ENCODE peak calls at places on chromosomes 7 and 10, in eight cellular contexts. O is upper lobe of right lung, G is HepG2, X is ovary, V is RWPE1, F is retinal pigment epithelial cell, Q is fibroblast of the aortic adventitia, B is coronary artery. E is an unnamed sample.

GRCh38 chr7:1513657-1514095 is 9.5 kb upstream of the INTS1 start:
- DNase-seq in O (no peak), G (no peak), X (no peak), V (no peak), F (no peak), Q (peak), B (no peak), E (no peak)

GRCh38 chr7:72540106-72540611 is 128.0 kb upstream of the CALN1 start:
- DNase-seq in O (no peak), G (no peak), X (no peak), V (no peak), F (no peak), Q (no peak), B (no peak), E (no peak)

GRCh38 chr10:96719850-96720421 is 378 bp downstream of the PIK3AP1 start:
- DNase-seq in O (peak), G (peak), X (peak), V (no peak), F (no peak), Q (no peak), B (no peak), E (peak)

GRCh38 chr7:30977896-30978564 is 14.3 kb downstream of the GHRHR start:
- DNase-seq in O (peak), G (peak), X (no peak), V (peak), F (no peak), Q (peak), B (peak), E (peak)

GRCh38 chr10:26805567-26806245 is 55.1 kb downstream of the ABI1 start:
- DNase-seq in O (no peak), G (no peak), X (no peak), V (no peak), F (no peak), Q (peak), B (no peak), E (no peak)

GRCh38 chr10:122140477-122140902 is 130.6 kb upstream of the BTBD16 start:
- DNase-seq in O (no peak), G (no peak), X (no peak), V (peak), F (no peak), Q (peak), B (peak), E (no peak)

GRCh38 chr7:129748710-129749109 is 137.2 kb downstream of the NRF1 start:
- DNase-seq in O (no peak), G (no peak), X (no peak), V (no peak), F (no peak), Q (peak), B (no peak), E (no peak)

GRCh38 chr7:1493129-1493528 is 11.1 kb downstream of the INTS1 start:
- DNase-seq in O (no peak), G (no peak), X (no peak), V (no peak), F (no peak), Q (no peak), B (no peak), E (no peak)

GRCh38 chr10:107814865-107815487 is 650.5 kb upstream of the SORCS1 start:
- DNase-seq in O (no peak), G (peak), X (no peak), V (peak), F (peak), Q (peak), B (no peak), E (peak)

GRCh38 chr10:10644317-10645111 is 373.2 kb upstream of the CELF2 start:
- DNase-seq in O (no peak), G (no peak), X (no peak), V (peak), F (no peak), Q (peak), B (no peak), E (no peak)

GRCh38 chr7:128404826-128405344 is 4.9 kb downstream of the IMPDH1 start:
- DNase-seq in O (no peak), G (no peak), X (no peak), V (no peak), F (no peak), Q (no peak), B (no peak), E (peak)
- TF ChIP-seq CTCF in O (no peak), G (no peak), X (no peak), V (peak), F (peak), Q (peak), B (no peak), E (no peak)

GRCh38 chr10:33901166-33901565 is 566.7 kb upstream of the NRP1 start:
- DNase-seq in O (no peak), G (no peak), X (no peak), V (peak), F (no peak), Q (peak), B (no peak), E (no peak)
- TF ChIP-seq CTCF in O (no peak), G (no peak), X (no peak), V (no peak), F (no peak), Q (no peak), B (no peak), E (no peak)

GRCh38 chr7:101217388-101218235 is at the start of the genes PLOD3 and ZNHIT1:
- DNase-seq in O (peak), G (peak), X (peak), V (peak), F (peak), Q (peak), B (peak), E (peak)
- TF ChIP-seq CTCF in O (peak), G (peak), X (no peak), V (no peak), F (no peak), Q (peak), B (no peak), E (peak)

DNA sequence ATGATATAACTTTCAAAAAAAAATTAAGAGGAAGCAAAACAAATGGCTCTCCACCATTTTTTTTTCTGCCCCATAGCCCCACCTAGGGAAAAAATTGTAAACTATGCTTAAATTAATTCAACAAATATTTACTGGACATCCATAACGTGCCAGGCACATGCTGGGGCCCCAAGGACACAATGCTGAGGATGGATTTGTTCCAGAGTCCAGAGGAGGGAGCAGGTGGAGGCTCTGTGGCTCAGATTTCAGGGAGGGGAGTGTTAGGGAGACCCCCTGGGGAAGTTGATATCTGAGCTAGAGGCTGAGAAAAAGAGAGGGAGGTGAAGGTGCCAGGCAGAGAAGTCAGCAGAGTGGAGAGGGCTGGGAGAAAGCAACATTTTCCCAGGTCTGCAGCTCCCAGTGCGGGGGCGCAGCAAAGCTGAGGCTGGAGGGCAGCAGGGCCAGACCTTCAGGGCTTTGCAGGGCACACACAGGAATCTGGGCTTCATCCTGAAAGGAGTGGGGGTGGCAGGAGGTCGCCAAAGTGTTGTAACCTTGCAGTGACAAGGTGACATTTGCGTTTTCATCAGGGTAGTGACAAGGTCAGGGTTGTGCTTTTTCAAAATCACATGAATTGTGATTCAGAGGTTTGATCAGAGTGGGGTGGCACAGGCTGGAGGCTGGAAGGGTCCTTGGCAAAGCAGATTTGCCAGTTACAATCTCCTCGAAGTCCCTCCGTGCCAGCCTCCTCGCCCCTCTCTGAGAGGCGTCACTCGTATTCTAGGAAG is 261.6 kb downstream of the WDR11 start:
- DNase-seq in O (no peak), G (no peak), X (no peak), V (no peak), F (no peak), Q (no peak), B (no peak), E (peak)
- TF ChIP-seq CTCF in O (no peak), G (no peak), X (no peak), V (no peak), F (peak), Q (no peak), B (no peak), E (no peak)

GRCh38 chr7:85237721-85238120 is 50.9 kb upstream of the SEMA3D start:
- DNase-seq in O (no peak), G (no peak), X (no peak), V (no peak), F (no peak), Q (no peak), B (no peak), E (no peak)
- TF ChIP-seq CTCF in O (no peak), G (no peak), X (no peak), V (no peak), F (no peak), Q (no peak), B (no peak), E (no peak)